ENCODE peak calls at places on chromosomes 7 and 10, in eight cellular contexts. One of them, this sample, is unnamed.

GRCh38 chr7:4681922-4682620 is at the start of gene FOXK1:
- DNase-seq in AG09309: no peak
- DNase-seq in uterus: peak
- DNase-seq in progenitor cell of endocrine pancreas: peak
- DNase-seq in tibial nerve: peak
- DNase-seq in PC-9: peak
- DNase-seq in cardiac muscle cell: peak
- DNase-seq in thoracic aorta: no peak
- DNase-seq in this sample: peak

GRCh38 chr10:35464805-35465456 is 128.6 kb downstream of the CCNY start:
- DNase-seq in tibial nerve: no peak
- DNase-seq in PC-9: no peak
- DNase-seq in thoracic aorta: no peak
- DNase-seq in cardiac muscle cell: peak
- DNase-seq in AG09309: peak
- DNase-seq in uterus: no peak
- DNase-seq in progenitor cell of endocrine pancreas: no peak
- DNase-seq in this sample: no peak

GRCh38 chr7:76086070-76086469 is 38.2 kb downstream of the MDH2 start:
- DNase-seq in thoracic aorta: no peak
- DNase-seq in AG09309: no peak
- DNase-seq in progenitor cell of endocrine pancreas: no peak
- DNase-seq in cardiac muscle cell: no peak
- DNase-seq in uterus: no peak
- DNase-seq in PC-9: no peak
- DNase-seq in tibial nerve: no peak
- DNase-seq in this sample: no peak

GRCh38 chr7:36119005-36119711 is 33.9 kb upstream of the EEPD1 start:
- DNase-seq in tibial nerve: peak
- DNase-seq in uterus: no peak
- DNase-seq in AG09309: peak
- DNase-seq in thoracic aorta: peak
- DNase-seq in cardiac muscle cell: peak
- DNase-seq in PC-9: peak
- DNase-seq in progenitor cell of endocrine pancreas: no peak
- DNase-seq in this sample: no peak

GRCh38 chr10:48670978-48671913 is 13.4 kb upstream of the WDFY4 start:
- DNase-seq in progenitor cell of endocrine pancreas: no peak
- DNase-seq in cardiac muscle cell: no peak
- DNase-seq in uterus: no peak
- DNase-seq in thoracic aorta: no peak
- DNase-seq in AG09309: no peak
- DNase-seq in tibial nerve: no peak
- DNase-seq in PC-9: no peak
- DNase-seq in this sample: no peak

GRCh38 chr7:138004936-138005335 is 3.0 kb upstream of the CREB3L2 start:
- DNase-seq in progenitor cell of endocrine pancreas: no peak
- DNase-seq in uterus: no peak
- DNase-seq in thoracic aorta: no peak
- DNase-seq in cardiac muscle cell: no peak
- DNase-seq in tibial nerve: no peak
- DNase-seq in PC-9: no peak
- DNase-seq in AG09309: no peak
- DNase-seq in this sample: no peak

GRCh38 chr10:67612577-67613537 is 83.1 kb downstream of the CTNNA3 start:
- DNase-seq in PC-9: no peak
- DNase-seq in tibial nerve: no peak
- DNase-seq in thoracic aorta: no peak
- DNase-seq in progenitor cell of endocrine pancreas: no peak
- DNase-seq in AG09309: peak
- DNase-seq in cardiac muscle cell: peak
- DNase-seq in uterus: no peak
- DNase-seq in this sample: no peak

GRCh38 chr7:7257899-7258692 is 75.8 kb downstream of the C1GALT1 start:
- DNase-seq in cardiac muscle cell: no peak
- DNase-seq in thoracic aorta: no peak
- DNase-seq in tibial nerve: no peak
- DNase-seq in progenitor cell of endocrine pancreas: no peak
- DNase-seq in PC-9: no peak
- DNase-seq in uterus: no peak
- DNase-seq in AG09309: no peak
- DNase-seq in this sample: no peak

GRCh38 chr10:129706081-129706480 is 239.0 kb downstream of the MGMT start:
- DNase-seq in PC-9: no peak
- DNase-seq in cardiac muscle cell: no peak
- DNase-seq in uterus: no peak
- DNase-seq in AG09309: no peak
- DNase-seq in progenitor cell of endocrine pancreas: no peak
- DNase-seq in thoracic aorta: no peak
- DNase-seq in tibial nerve: no peak
- DNase-seq in this sample: no peak

GRCh38 chr10:89217057-89217990 is 10.2 kb upstream of the CH25H start:
- DNase-seq in thoracic aorta: no peak
- DNase-seq in AG09309: no peak
- DNase-seq in PC-9: peak
- DNase-seq in uterus: peak
- DNase-seq in cardiac muscle cell: peak
- DNase-seq in tibial nerve: peak
- DNase-seq in progenitor cell of endocrine pancreas: no peak
- DNase-seq in this sample: peak

GRCh38 chr10:23449677-23450220 is 10.9 kb downstream of the OTUD1 start:
- DNase-seq in AG09309: no peak
- DNase-seq in progenitor cell of endocrine pancreas: no peak
- DNase-seq in tibial nerve: no peak
- DNase-seq in uterus: no peak
- DNase-seq in cardiac muscle cell: no peak
- DNase-seq in PC-9: no peak
- DNase-seq in thoracic aorta: no peak
- DNase-seq in this sample: no peak

GRCh38 chr7:47288060-47288459 is 293.9 kb downstream of the TNS3 start:
- DNase-seq in uterus: no peak
- DNase-seq in AG09309: no peak
- DNase-seq in thoracic aorta: no peak
- DNase-seq in PC-9: no peak
- DNase-seq in tibial nerve: no peak
- DNase-seq in progenitor cell of endocrine pancreas: no peak
- DNase-seq in cardiac muscle cell: no peak
- DNase-seq in this sample: no peak

GRCh38 chr7:114087674-114088539 is 169.1 kb upstream of the PPP1R3A start:
- DNase-seq in PC-9: peak
- DNase-seq in uterus: no peak
- DNase-seq in AG09309: no peak
- DNase-seq in tibial nerve: no peak
- DNase-seq in progenitor cell of endocrine pancreas: no peak
- DNase-seq in cardiac muscle cell: no peak
- DNase-seq in thoracic aorta: no peak
- DNase-seq in this sample: peak

GRCh38 chr10:102611514-102612095 is 32.7 kb upstream of the TRIM8 start:
- DNase-seq in uterus: no peak
- DNase-seq in cardiac muscle cell: no peak
- DNase-seq in thoracic aorta: no peak
- DNase-seq in PC-9: no peak
- DNase-seq in progenitor cell of endocrine pancreas: no peak
- DNase-seq in tibial nerve: no peak
- DNase-seq in AG09309: no peak
- DNase-seq in this sample: no peak

GRCh38 chr10:48627984-48628609 is 23.2 kb upstream of the ARHGAP22 start:
- DNase-seq in progenitor cell of endocrine pancreas: no peak
- DNase-seq in PC-9: no peak
- DNase-seq in cardiac muscle cell: no peak
- DNase-seq in tibial nerve: no peak
- DNase-seq in thoracic aorta: no peak
- DNase-seq in AG09309: no peak
- DNase-seq in uterus: no peak
- DNase-seq in this sample: no peak

GRCh38 chr10:131959841-131960240 is 21.9 kb downstream of the BNIP3 start:
- DNase-seq in tibial nerve: no peak
- DNase-seq in cardiac muscle cell: no peak
- DNase-seq in AG09309: no peak
- DNase-seq in uterus: no peak
- DNase-seq in progenitor cell of endocrine pancreas: no peak
- DNase-seq in PC-9: no peak
- DNase-seq in thoracic aorta: no peak
- DNase-seq in this sample: no peak

DNA sequence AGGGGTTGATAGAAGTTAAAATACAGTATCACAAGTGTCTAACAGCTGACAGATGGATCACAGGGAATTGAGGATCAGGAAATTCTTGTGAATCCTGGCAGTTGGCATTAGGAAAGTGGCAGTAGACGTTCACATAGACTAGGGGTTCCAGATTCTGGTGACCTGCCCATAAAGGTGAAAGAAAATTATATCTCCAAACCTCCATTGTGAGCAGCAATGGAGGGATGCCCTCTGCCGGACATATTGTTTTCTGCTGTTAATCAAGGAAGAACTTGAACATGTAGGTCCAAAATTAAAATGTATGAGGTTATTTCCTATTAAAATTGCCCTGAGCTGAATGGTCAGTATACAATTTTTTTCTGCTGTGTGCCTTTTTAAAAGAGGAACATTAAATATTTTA is 5.1 kb downstream of the NME8 start:
- DNase-seq in PC-9: no peak
- DNase-seq in tibial nerve: no peak
- DNase-seq in progenitor cell of endocrine pancreas: no peak
- DNase-seq in uterus: no peak
- DNase-seq in cardiac muscle cell: peak
- DNase-seq in AG09309: no peak
- DNase-seq in thoracic aorta: no peak
- DNase-seq in this sample: peak
- TF ChIP-seq CTCF in PC-9: peak
- TF ChIP-seq CTCF in tibial nerve: no peak
- TF ChIP-seq CTCF in progenitor cell of endocrine pancreas: peak
- TF ChIP-seq CTCF in uterus: no peak
- TF ChIP-seq CTCF in cardiac muscle cell: peak
- TF ChIP-seq CTCF in AG09309: peak
- TF ChIP-seq CTCF in thoracic aorta: no peak
- TF ChIP-seq CTCF in this sample: peak

DNA sequence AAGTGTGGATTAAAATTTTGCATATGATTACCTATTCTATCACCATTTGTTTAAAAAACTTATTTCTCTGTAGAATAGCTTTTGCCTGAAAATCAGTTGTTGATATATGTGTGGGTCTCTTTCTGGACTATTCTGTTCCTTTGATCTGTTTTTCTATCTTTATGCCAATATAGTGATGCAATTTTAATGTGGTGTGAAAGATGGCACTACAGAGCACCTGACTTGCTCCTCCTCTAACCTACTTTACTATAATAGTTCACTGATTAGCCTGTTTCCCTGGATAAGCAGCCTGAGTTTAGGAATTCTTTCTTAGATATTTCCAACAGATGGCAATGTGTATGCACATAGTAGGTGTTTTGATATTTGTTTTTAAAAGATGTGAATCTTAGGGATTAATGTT is 294.5 kb downstream of the AUTS2 start:
- DNase-seq in uterus: no peak
- DNase-seq in tibial nerve: no peak
- DNase-seq in progenitor cell of endocrine pancreas: no peak
- DNase-seq in thoracic aorta: no peak
- DNase-seq in PC-9: no peak
- DNase-seq in AG09309: no peak
- DNase-seq in cardiac muscle cell: no peak
- DNase-seq in this sample: no peak
- TF ChIP-seq CTCF in uterus: no peak
- TF ChIP-seq CTCF in tibial nerve: no peak
- TF ChIP-seq CTCF in progenitor cell of endocrine pancreas: no peak
- TF ChIP-seq CTCF in thoracic aorta: no peak
- TF ChIP-seq CTCF in PC-9: no peak
- TF ChIP-seq CTCF in AG09309: no peak
- TF ChIP-seq CTCF in cardiac muscle cell: no peak
- TF ChIP-seq CTCF in this sample: no peak

GRCh38 chr7:41996381-41997035 is 240.5 kb downstream of the GLI3 start:
- DNase-seq in AG09309: peak
- DNase-seq in tibial nerve: no peak
- DNase-seq in thoracic aorta: no peak
- DNase-seq in progenitor cell of endocrine pancreas: no peak
- DNase-seq in PC-9: no peak
- DNase-seq in uterus: no peak
- DNase-seq in cardiac muscle cell: peak
- DNase-seq in this sample: no peak
- TF ChIP-seq CTCF in AG09309: no peak
- TF ChIP-seq CTCF in tibial nerve: no peak
- TF ChIP-seq CTCF in thoracic aorta: no peak
- TF ChIP-seq CTCF in progenitor cell of endocrine pancreas: no peak
- TF ChIP-seq CTCF in PC-9: no peak
- TF ChIP-seq CTCF in uterus: no peak
- TF ChIP-seq CTCF in cardiac muscle cell: no peak
- TF ChIP-seq CTCF in this sample: no peak

GRCh38 chr7:2148189-2148588 is 84.6 kb downstream of the MAD1L1 start:
- DNase-seq in thoracic aorta: no peak
- DNase-seq in uterus: no peak
- DNase-seq in cardiac muscle cell: no peak
- DNase-seq in AG09309: no peak
- DNase-seq in progenitor cell of endocrine pancreas: no peak
- DNase-seq in tibial nerve: no peak
- DNase-seq in PC-9: no peak
- DNase-seq in this sample: no peak
- TF ChIP-seq CTCF in thoracic aorta: no peak
- TF ChIP-seq CTCF in uterus: no peak
- TF ChIP-seq CTCF in cardiac muscle cell: peak
- TF ChIP-seq CTCF in AG09309: no peak
- TF ChIP-seq CTCF in progenitor cell of endocrine pancreas: peak
- TF ChIP-seq CTCF in tibial nerve: no peak
- TF ChIP-seq CTCF in PC-9: no peak
- TF ChIP-seq CTCF in this sample: no peak

GRCh38 chr7:156118246-156118645 is 306.0 kb upstream of the SHH start:
- DNase-seq in progenitor cell of endocrine pancreas: no peak
- DNase-seq in PC-9: no peak
- DNase-seq in cardiac muscle cell: no peak
- DNase-seq in uterus: no peak
- DNase-seq in tibial nerve: no peak
- DNase-seq in AG09309: no peak
- DNase-seq in thoracic aorta: no peak
- DNase-seq in this sample: no peak
- TF ChIP-seq CTCF in progenitor cell of endocrine pancreas: no peak
- TF ChIP-seq CTCF in PC-9: no peak
- TF ChIP-seq CTCF in cardiac muscle cell: no peak
- TF ChIP-seq CTCF in uterus: no peak
- TF ChIP-seq CTCF in tibial nerve: no peak
- TF ChIP-seq CTCF in AG09309: no peak
- TF ChIP-seq CTCF in thoracic aorta: no peak
- TF ChIP-seq CTCF in this sample: no peak

GRCh38 chr7:148556892-148557291 is 33.7 kb upstream of the C7orf33 start:
- DNase-seq in AG09309: no peak
- DNase-seq in tibial nerve: no peak
- DNase-seq in cardiac muscle cell: no peak
- DNase-seq in uterus: no peak
- DNase-seq in progenitor cell of endocrine pancreas: no peak
- DNase-seq in PC-9: no peak
- DNase-seq in thoracic aorta: no peak
- DNase-seq in this sample: no peak
- TF ChIP-seq CTCF in AG09309: no peak
- TF ChIP-seq CTCF in tibial nerve: no peak
- TF ChIP-seq CTCF in cardiac muscle cell: no peak
- TF ChIP-seq CTCF in uterus: no peak
- TF ChIP-seq CTCF in progenitor cell of endocrine pancreas: no peak
- TF ChIP-seq CTCF in PC-9: no peak
- TF ChIP-seq CTCF in thoracic aorta: no peak
- TF ChIP-seq CTCF in this sample: no peak

This sample was measured in endothelial cell.